ENCODE peak calls at places on chromosomes 6 and 20, in nine cellular contexts. Q is lower lobe of right lung, X is colonic mucosa, A is HL-60, L is fibroblast of pulmonary artery, N is cardiac muscle cell, M is SK-N-SH, W is heart right ventricle, I is astrocyte of the spinal cord. U is an unnamed sample.

GRCh38 chr6:111689946-111690345 is 84.3 kb upstream of the TRAF3IP2 start:
- DNase-seq in Q (no peak), X (no peak), A (no peak), L (no peak), N (no peak), M (no peak), W (no peak), I (no peak), U (no peak)

GRCh38 chr6:155311076-155311475 is 3.2 kb downstream of the TFB1M start:
- DNase-seq in Q (no peak), X (no peak), A (no peak), L (no peak), N (no peak), M (no peak), W (no peak), I (no peak), U (no peak)

GRCh38 chr20:47360207-47360488 is 3.6 kb upstream of the ZMYND8 start:
- DNase-seq in Q (no peak), X (peak), A (peak), L (peak), N (no peak), M (no peak), W (no peak), I (no peak), U (no peak)

GRCh38 chr6:148874698-148875293 is 128.0 kb downstream of the UST start:
- DNase-seq in Q (no peak), X (no peak), A (no peak), L (peak), N (peak), M (no peak), W (peak), I (peak), U (no peak)

GRCh38 chr6:3324262-3324942 is 65.7 kb downstream of the PSMG4 start:
- DNase-seq in Q (no peak), X (no peak), A (no peak), L (peak), N (no peak), M (no peak), W (no peak), I (peak), U (peak)

GRCh38 chr6:54516331-54516730 is 208.1 kb downstream of the TINAG start:
- DNase-seq in Q (no peak), X (no peak), A (no peak), L (no peak), N (no peak), M (no peak), W (no peak), I (no peak), U (no peak)

GRCh38 chr6:125173341-125173740 is 19.8 kb downstream of the TPD52L1 start:
- DNase-seq in Q (no peak), X (no peak), A (no peak), L (no peak), N (no peak), M (no peak), W (no peak), I (no peak), U (no peak)

GRCh38 chr6:3744211-3744900 is 7.2 kb downstream of the PXDC1 start:
- DNase-seq in Q (no peak), X (no peak), A (no peak), L (peak), N (no peak), M (no peak), W (no peak), I (no peak), U (no peak)

GRCh38 chr6:12148841-12149240 is 136.7 kb downstream of the HIVEP1 start:
- DNase-seq in Q (no peak), X (no peak), A (no peak), L (no peak), N (no peak), M (no peak), W (no peak), I (peak), U (peak)

GRCh38 chr20:53960586-53961386 is 109.6 kb downstream of the BCAS1 start:
- DNase-seq in Q (no peak), X (no peak), A (no peak), L (no peak), N (no peak), M (no peak), W (no peak), I (no peak), U (no peak)

GRCh38 chr6:105650367-105650766 is 247.5 kb upstream of the PREP start:
- DNase-seq in Q (no peak), X (no peak), A (no peak), L (no peak), N (no peak), M (no peak), W (no peak), I (no peak), U (no peak)

GRCh38 chr6:53440331-53440730 is 91.6 kb upstream of the ELOVL5 start:
- DNase-seq in Q (no peak), X (no peak), A (no peak), L (peak), N (no peak), M (no peak), W (no peak), I (no peak), U (no peak)

GRCh38 chr6:25010166-25010565 is 74.4 kb upstream of the RIPOR2 start:
- DNase-seq in Q (no peak), X (no peak), A (no peak), L (no peak), N (no peak), M (no peak), W (no peak), I (no peak), U (no peak)

GRCh38 chr20:22744341-22745193 is 160.2 kb upstream of the FOXA2 start:
- DNase-seq in Q (no peak), X (no peak), A (no peak), L (peak), N (no peak), M (no peak), W (no peak), I (no peak), U (no peak)

GRCh38 chr6:51384736-51385135 is 566.1 kb downstream of the TFAP2B start:
- DNase-seq in Q (no peak), X (no peak), A (no peak), L (no peak), N (no peak), M (no peak), W (no peak), I (no peak), U (no peak)

GRCh38 chr6:35370799-35371493 is 28.6 kb downstream of the PPARD start:
- DNase-seq in Q (peak), X (no peak), A (peak), L (no peak), N (no peak), M (no peak), W (peak), I (no peak), U (no peak)

GRCh38 chr6:56757585-56757984 is 114.9 kb upstream of the DST start:
- DNase-seq in Q (no peak), X (peak), A (peak), L (peak), N (no peak), M (no peak), W (no peak), I (peak), U (peak)

GRCh38 chr20:40343390-40343789 is 345.6 kb downstream of the MAFB start:
- DNase-seq in Q (no peak), X (no peak), A (no peak), L (no peak), N (no peak), M (no peak), W (no peak), I (no peak), U (no peak)

GRCh38 chr6:123635144-123635543 is 1.6 kb downstream of the TRDN start:
- DNase-seq in Q (no peak), X (no peak), A (no peak), L (no peak), N (peak), M (no peak), W (no peak), I (no peak), U (no peak)

GRCh38 chr6:66526061-66526460 is 819.0 kb upstream of the EYS start:
- DNase-seq in Q (no peak), X (no peak), A (no peak), L (no peak), N (no peak), M (no peak), W (no peak), I (no peak), U (no peak)

GRCh38 chr6:130928993-130929678 is 101.9 kb downstream of the SMLR1 start:
- DNase-seq in Q (no peak), X (no peak), A (no peak), L (peak), N (no peak), M (no peak), W (no peak), I (peak), U (no peak)

GRCh38 chr6:69696273-69696672 is 100.5 kb downstream of the LMBRD1 start:
- DNase-seq in Q (no peak), X (no peak), A (no peak), L (no peak), N (no peak), M (no peak), W (no peak), I (peak), U (no peak)

GRCh38 chr20:50436052-50436656 is 74.0 kb upstream of the PTPN1 start:
- DNase-seq in Q (no peak), X (no peak), A (no peak), L (no peak), N (no peak), M (no peak), W (no peak), I (no peak), U (no peak)

DNA sequence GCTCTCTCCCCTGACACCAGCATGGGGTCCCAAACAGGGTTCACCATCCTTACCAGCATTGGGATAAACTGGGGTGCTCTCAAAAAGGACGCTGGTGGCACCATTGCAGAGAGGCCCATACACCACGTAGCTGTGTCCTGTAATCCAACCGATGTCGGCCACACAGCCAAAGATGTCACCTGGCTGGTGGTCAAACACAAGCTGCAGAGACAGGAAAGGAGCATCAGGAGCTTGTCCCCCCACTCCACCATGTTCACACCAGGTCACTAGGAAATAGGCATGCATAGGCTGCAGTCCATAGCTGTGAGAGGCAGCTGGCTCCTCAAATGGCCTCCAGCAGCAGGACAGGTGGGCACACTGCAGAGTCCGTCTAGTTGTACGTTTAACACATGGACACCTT is 28.8 kb upstream of the APMAP start:
- DNase-seq in Q (no peak), X (no peak), A (no peak), L (no peak), N (no peak), M (no peak), W (no peak), I (no peak), U (no peak)
- TF ChIP-seq CTCF in Q (no peak), X (no peak), A (no peak), L (no peak), N (no peak), M (no peak), W (no peak), I (no peak), U (no peak)

GRCh38 chr6:7392402-7392801 is 2.8 kb downstream of the RIOK1 start:
- DNase-seq in Q (no peak), X (no peak), A (no peak), L (no peak), N (no peak), M (no peak), W (no peak), I (no peak), U (no peak)
- H3K4me3 ChIP-seq in Q (no peak), X (no peak), A (no peak), L (no peak), N (no peak), M (no peak), W (no peak), I (no peak), U (no peak)

DNA sequence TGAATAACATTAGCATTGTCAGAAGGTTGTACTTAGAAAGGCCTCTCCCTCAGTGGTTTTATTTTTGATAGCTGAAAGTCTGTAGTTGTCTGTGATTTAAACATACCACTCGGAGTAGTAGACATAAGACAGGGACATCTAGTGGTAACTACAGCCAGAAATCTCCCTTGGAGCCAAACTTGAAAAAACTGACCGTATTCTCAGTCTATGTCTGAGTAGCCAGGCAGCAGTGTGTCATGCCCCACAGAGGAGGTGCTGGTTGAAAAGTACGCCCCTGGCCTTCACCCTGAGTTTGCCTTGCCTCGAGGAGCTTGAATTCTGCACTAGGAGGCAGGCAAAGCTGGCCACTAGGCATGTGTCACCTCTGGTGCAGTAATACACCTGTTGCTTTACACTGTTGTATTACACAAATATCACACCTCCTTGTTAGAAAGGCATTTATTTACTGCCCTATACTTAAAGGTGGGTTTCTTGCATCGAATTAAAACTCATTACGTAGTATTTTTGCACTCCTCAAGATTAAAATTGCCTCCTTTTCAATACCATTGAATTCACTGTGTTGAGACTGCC is 20.8 kb downstream of the ZBTB2 start:
- DNase-seq in Q (no peak), X (no peak), A (no peak), L (peak), N (peak), M (no peak), W (no peak), I (peak), U (no peak)
- TF ChIP-seq CTCF in Q (no peak), X (no peak), A (no peak), L (peak), N (peak), M (peak), W (peak), I (peak), U (no peak)

GRCh38 chr20:62554214-62554897 is 78.6 kb upstream of the GATA5 start:
- DNase-seq in Q (no peak), X (no peak), A (no peak), L (no peak), N (no peak), M (no peak), W (no peak), I (no peak), U (no peak)
- H3K4me3 ChIP-seq in Q (no peak), X (no peak), A (no peak), L (no peak), N (no peak), M (no peak), W (peak), I (no peak), U (no peak)

GRCh38 chr20:56871691-56872090 is 242.6 kb downstream of the TFAP2C start:
- DNase-seq in Q (no peak), X (no peak), A (no peak), L (no peak), N (no peak), M (no peak), W (no peak), I (no peak), U (no peak)

GRCh38 chr20:56870271-56870670 is 241.2 kb downstream of the TFAP2C start:
- DNase-seq in Q (no peak), X (no peak), A (no peak), L (no peak), N (no peak), M (no peak), W (no peak), I (no peak), U (no peak)

GRCh38 chr20:56865055-56865454 is 235.9 kb downstream of the TFAP2C start:
- DNase-seq in Q (no peak), X (no peak), A (no peak), L (no peak), N (no peak), M (no peak), W (no peak), I (no peak), U (no peak)

GRCh38 chr20:56861590-56861989 is 232.5 kb downstream of the TFAP2C start:
- DNase-seq in Q (no peak), X (no peak), A (no peak), L (no peak), N (no peak), M (no peak), W (no peak), I (no peak), U (no peak)

GRCh38 chr20:56867128-56867527 is 238.0 kb downstream of the TFAP2C start:
- DNase-seq in Q (no peak), X (no peak), A (no peak), L (no peak), N (no peak), M (no peak), W (no peak), I (no peak), U (no peak)
- TF ChIP-seq CTCF in Q (no peak), X (no peak), A (no peak), L (no peak), N (no peak), M (no peak), W (no peak), I (no peak), U (no peak)

DNA sequence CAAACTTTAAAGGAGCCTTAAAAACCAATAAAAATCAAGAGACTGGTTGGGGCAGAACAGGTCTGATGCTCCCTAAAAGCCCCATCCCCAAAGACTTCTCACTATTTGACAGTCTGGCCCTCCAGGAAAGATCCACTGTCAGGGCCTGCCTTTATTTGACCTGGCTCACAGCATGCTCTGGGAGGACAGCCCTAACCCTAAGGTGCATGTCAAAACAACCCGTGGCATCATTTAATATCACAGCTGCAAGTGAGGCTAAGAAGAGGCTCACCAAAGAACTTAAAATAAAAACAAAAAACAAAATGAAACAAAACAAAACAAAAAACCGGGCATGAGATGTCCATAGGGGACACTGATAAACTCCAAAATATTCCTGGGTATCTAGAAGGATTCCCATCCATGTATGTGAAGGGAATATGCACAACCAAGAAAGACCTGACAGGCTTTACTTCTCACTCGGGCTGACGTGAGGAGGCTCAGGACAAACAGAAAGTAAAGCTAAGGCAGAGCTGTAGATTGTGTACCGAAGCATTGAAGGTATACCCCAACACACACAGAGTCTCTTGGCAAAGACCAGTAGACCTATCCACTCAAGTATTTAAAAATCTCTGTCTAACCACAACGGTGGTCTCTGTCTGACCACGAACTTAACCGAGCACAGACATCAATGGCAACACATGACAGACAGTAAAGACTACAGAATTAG is 57.3 kb downstream of the AHI1 start:
- DNase-seq in Q (no peak), X (no peak), A (no peak), L (no peak), N (no peak), M (no peak), W (no peak), I (no peak), U (no peak)
- H3K4me3 ChIP-seq in Q (no peak), X (no peak), A (no peak), L (no peak), N (no peak), M (no peak), W (no peak), I (no peak), U (no peak)

GRCh38 chr6:43814111-43814510 is 44.1 kb downstream of the VEGFA start:
- DNase-seq in Q (no peak), X (no peak), A (no peak), L (no peak), N (no peak), M (no peak), W (no peak), I (no peak), U (no peak)

GRCh38 chr6:43811101-43812099 is 41.4 kb downstream of the VEGFA start:
- DNase-seq in Q (no peak), X (no peak), A (no peak), L (no peak), N (no peak), M (no peak), W (no peak), I (no peak), U (no peak)

GRCh38 chr6:43809417-43810305 is 39.6 kb downstream of the VEGFA start:
- DNase-seq in Q (no peak), X (peak), A (no peak), L (peak), N (no peak), M (no peak), W (no peak), I (peak), U (no peak)

GRCh38 chr6:43814865-43815264 is 44.9 kb downstream of the VEGFA start:
- DNase-seq in Q (no peak), X (peak), A (no peak), L (no peak), N (no peak), M (no peak), W (no peak), I (no peak), U (no peak)

GRCh38 chr6:43812850-43813584 is 43.0 kb downstream of the VEGFA start:
- DNase-seq in Q (peak), X (peak), A (no peak), L (no peak), N (no peak), M (no peak), W (no peak), I (no peak), U (no peak)
- TF ChIP-seq CTCF in Q (no peak), X (no peak), A (no peak), L (no peak), N (no peak), M (no peak), W (no peak), I (no peak), U (no peak)

GRCh38 chr6:63353282-63353630 is 33.5 kb upstream of the LGSN start:
- DNase-seq in Q (no peak), X (no peak), A (no peak), L (no peak), N (no peak), M (no peak), W (no peak), I (no peak), U (no peak)
- H3K4me3 ChIP-seq in Q (no peak), X (no peak), A (no peak), L (no peak), N (no peak), M (no peak), W (no peak), I (no peak), U (peak)

GRCh38 chr6:99993533-99994251 is at the start of gene MCHR2:
- DNase-seq in Q (no peak), X (no peak), A (no peak), L (no peak), N (peak), M (no peak), W (no peak), I (no peak), U (no peak)
- TF ChIP-seq CTCF in Q (no peak), X (no peak), A (no peak), L (no peak), N (no peak), M (no peak), W (no peak), I (no peak), U (no peak)